ENCODE peak calls at places on chromosome 21, in ten cellular contexts. P is endodermal cell; H is GM23248; J is effector memory CD4-positive, alpha-beta T cell; A is IMR-90; S is GM23338; U is pancreas; K is Peyer's patch; X is keratinocyte; D is aorta. V is an unnamed sample.

GRCh38 chr21:43921979-43922945 is 57.2 kb downstream of the AGPAT3 start:
- DNase-seq in P (peak; percentile 95), H (no peak), J (no peak), A (peak; percentile 26), S (no peak), U (no peak), K (no peak), X (no peak), D (no peak), V (no peak)

GRCh38 chr21:44911384-44912157 is 9.1 kb downstream of the ITGB2 start:
- DNase-seq in P (peak; percentile 61), H (no peak), J (no peak), A (no peak), S (no peak), U (peak; percentile 83), K (peak; percentile 88), X (no peak), D (peak; percentile 88), V (peak; percentile 81)

GRCh38 chr21:45559216-45560105 is 17.2 kb upstream of the SLC19A1 start:
- DNase-seq in P (peak; percentile 41), H (no peak), J (no peak), A (no peak), S (no peak), U (no peak), K (peak; percentile 28), X (no peak), D (no peak), V (peak; percentile 75)

GRCh38 chr21:36917487-36918158 is 48.8 kb downstream of the HLCS start:
- DNase-seq in P (peak; percentile 81), H (peak; percentile 58), J (no peak), A (peak; percentile 75), S (peak; percentile 77), U (peak; percentile 64), K (no peak), X (no peak), D (no peak), V (peak; percentile 77)

GRCh38 chr21:44312716-44313115 is 12.9 kb downstream of the PFKL start:
- DNase-seq in P (no peak), H (no peak), J (no peak), A (no peak), S (no peak), U (no peak), K (no peak), X (no peak), D (no peak), V (no peak)

GRCh38 chr21:42112857-42113256 is 41.7 kb downstream of the UMODL1 start:
- DNase-seq in P (no peak), H (peak; percentile 17), J (no peak), A (peak; percentile 68), S (no peak), U (no peak), K (no peak), X (no peak), D (no peak), V (no peak)

GRCh38 chr21:25790122-25790951 is 55.6 kb downstream of the GABPA start:
- DNase-seq in P (peak; percentile 63), H (peak; percentile 49), J (no peak), A (peak; percentile 41), S (peak; percentile 52), U (no peak), K (no peak), X (no peak), D (no peak), V (peak; percentile 16)

GRCh38 chr21:41848971-41849580 is 30.1 kb downstream of the PRDM15 start:
- DNase-seq in P (no peak), H (no peak), J (no peak), A (no peak), S (no peak), U (no peak), K (no peak), X (no peak), D (no peak), V (no peak)

GRCh38 chr21:42616366-42617340 is 36.8 kb upstream of the PDE9A start:
- DNase-seq in P (no peak), H (no peak), J (no peak), A (no peak), S (no peak), U (no peak), K (peak; percentile 45), X (no peak), D (no peak), V (no peak)

GRCh38 chr21:15928196-15928595 is 198.4 kb downstream of the USP25 start:
- DNase-seq in P (no peak), H (no peak), J (no peak), A (no peak), S (no peak), U (no peak), K (no peak), X (no peak), D (no peak), V (no peak)

GRCh38 chr21:43846430-43846829 is 18.6 kb upstream of the AGPAT3 start:
- DNase-seq in P (no peak), H (no peak), J (no peak), A (no peak), S (no peak), U (no peak), K (no peak), X (no peak), D (no peak), V (no peak)

GRCh38 chr21:39218082-39218409 is 34.8 kb upstream of the PSMG1 start:
- DNase-seq in P (no peak), H (no peak), J (no peak), A (no peak), S (no peak), U (no peak), K (no peak), X (no peak), D (no peak), V (no peak)

GRCh38 chr21:15749045-15749867 is 19.5 kb downstream of the USP25 start:
- DNase-seq in P (no peak), H (no peak), J (no peak), A (peak; percentile 49), S (no peak), U (no peak), K (no peak), X (no peak), D (no peak), V (no peak)

GRCh38 chr21:45864436-45864835 is 117.1 kb upstream of the COL6A1 start:
- DNase-seq in P (no peak), H (peak; percentile 56), J (no peak), A (peak; percentile 53), S (no peak), U (no peak), K (no peak), X (no peak), D (no peak), V (no peak)

GRCh38 chr21:37266515-37267221 is 466 bp downstream of the VPS26C start:
- DNase-seq in P (no peak), H (peak; percentile 69), J (no peak), A (peak; percentile 42), S (no peak), U (peak; percentile 67), K (no peak), X (no peak), D (peak; percentile 71), V (no peak)

GRCh38 chr21:38126677-38127271 is 130.0 kb upstream of the KCNJ15 start:
- DNase-seq in P (peak; percentile 92), H (peak; percentile 67), J (no peak), A (peak; percentile 33), S (peak; percentile 85), U (peak; percentile 37), K (peak; percentile 56), X (no peak), D (peak; percentile 60), V (peak; percentile 69)

GRCh38 chr21:17105972-17106371 is 406.9 kb upstream of the CXADR start:
- DNase-seq in P (no peak), H (peak; percentile 20), J (no peak), A (no peak), S (no peak), U (no peak), K (no peak), X (no peak), D (no peak), V (no peak)

GRCh38 chr21:34687065-34687464 is 18.3 kb downstream of the CLIC6 start:
- DNase-seq in P (no peak), H (no peak), J (no peak), A (no peak), S (no peak), U (no peak), K (no peak), X (no peak), D (no peak), V (no peak)
- H3K4me3 ChIP-seq in P (no peak overlapping the region), H (no peak overlapping the region), J (no peak overlapping the region), A (no peak overlapping the region), S (no peak overlapping the region), U (no peak overlapping the region), K (no peak overlapping the region), X (no peak overlapping the region), D (no peak overlapping the region), V (no peak overlapping the region)

GRCh38 chr21:31957631-31958030 is 84.8 kb downstream of the HUNK start:
- DNase-seq in P (no peak), H (no peak), J (no peak), A (no peak), S (no peak), U (no peak), K (no peak), X (no peak), D (no peak), V (no peak)
- H3K27me3 ChIP-seq in P (no peaks in the 10 kb centered on the region), H (no peaks in the 10 kb centered on the region), J (no peaks in the 10 kb centered on the region), A (no peaks in the 10 kb centered on the region), S (no peaks in the 10 kb centered on the region), U (no peaks in the 10 kb centered on the region), K (no peaks in the 10 kb centered on the region), X (no peaks in the 10 kb centered on the region), D (no peaks in the 10 kb centered on the region), V (no peaks in the 10 kb centered on the region)

GRCh38 chr21:34913786-34914185 is 135.3 kb downstream of the RUNX1 start:
- DNase-seq in P (no peak), H (peak; percentile 48), J (no peak), A (peak; percentile 31), S (no peak), U (no peak), K (no peak), X (no peak), D (no peak), V (no peak)
- H3K36me3 ChIP-seq in P (no peaks in the 10 kb centered on the region), H (no peaks in the 10 kb centered on the region), J (peaks cover 6% of the 10 kb centered on the region), A (no peaks in the 10 kb centered on the region), S (no peaks in the 10 kb centered on the region), U (no peaks in the 10 kb centered on the region), K (no peaks in the 10 kb centered on the region), X (no peaks in the 10 kb centered on the region), D (no peaks in the 10 kb centered on the region), V (no peaks in the 10 kb centered on the region)

GRCh38 chr21:33976980-33977720 is 61.5 kb upstream of the ATP5PO start:
- DNase-seq in P (no peak), H (no peak), J (no peak), A (no peak), S (no peak), U (no peak), K (no peak), X (no peak), D (no peak), V (no peak)

GRCh38 chr21:33974513-33975468 is 59.2 kb upstream of the ATP5PO start:
- DNase-seq in P (no peak), H (no peak), J (no peak), A (no peak), S (no peak), U (no peak), K (no peak), X (no peak), D (no peak), V (no peak)

GRCh38 chr21:33977721-33978369 is 62.2 kb upstream of the ATP5PO start:
- DNase-seq in P (no peak), H (no peak), J (no peak), A (no peak), S (no peak), U (no peak), K (no peak), X (no peak), D (no peak), V (no peak)

GRCh38 chr21:33976082-33976979 is 60.7 kb upstream of the ATP5PO start:
- DNase-seq in P (no peak), H (peak; percentile 94), J (peak; percentile 37), A (peak; percentile 94), S (peak; percentile 42), U (no peak), K (peak; percentile 60), X (peak; percentile 95), D (peak; percentile 73), V (peak; percentile 46)

GRCh38 chr21:33975548-33976081 is 60.0 kb upstream of the ATP5PO start:
- DNase-seq in P (no peak), H (peak; percentile 74), J (peak; percentile 36), A (peak; percentile 43), S (no peak), U (no peak), K (peak; percentile 65), X (peak; percentile 67), D (no peak), V (no peak)
- H3K4me3 ChIP-seq in P (no peak overlapping the region), H (no peak overlapping the region), J (no peak overlapping the region), A (no peak overlapping the region), S (no peak overlapping the region), U (no peak overlapping the region), K (no peak overlapping the region), X (peak overlapping the region; percentile 31), D (no peak overlapping the region), V (no peak overlapping the region)